ENCODE peak calls at places on chromosomes 6 and 20, in six cellular contexts. One of them, this sample, is unnamed.

GRCh38 chr6:55450007-55450406 is 122.7 kb downstream of the GFRAL start:
- DNase-seq in CD8-positive, alpha-beta memory T cell: no peak
- DNase-seq in NCI-H1105 treated with DMSO at 0.1 percent for 48 hours: no peak
- DNase-seq in aorta: no peak
- DNase-seq in hippocampal formation: no peak
- DNase-seq in ascending aorta: no peak
- DNase-seq in this sample: no peak

GRCh38 chr20:16821211-16822089 is 73.3 kb downstream of the OTOR start:
- DNase-seq in CD8-positive, alpha-beta memory T cell: no peak
- DNase-seq in NCI-H1105 treated with DMSO at 0.1 percent for 48 hours: peak
- DNase-seq in aorta: no peak
- DNase-seq in hippocampal formation: no peak
- DNase-seq in ascending aorta: no peak
- DNase-seq in this sample: no peak

GRCh38 chr6:17212541-17213371 is 68.4 kb upstream of the RBM24 start:
- DNase-seq in CD8-positive, alpha-beta memory T cell: no peak
- DNase-seq in NCI-H1105 treated with DMSO at 0.1 percent for 48 hours: no peak
- DNase-seq in aorta: peak
- DNase-seq in hippocampal formation: peak
- DNase-seq in ascending aorta: no peak
- DNase-seq in this sample: no peak

GRCh38 chr6:139940741-139941712 is 566.6 kb upstream of the CITED2 start:
- DNase-seq in CD8-positive, alpha-beta memory T cell: no peak
- DNase-seq in NCI-H1105 treated with DMSO at 0.1 percent for 48 hours: no peak
- DNase-seq in aorta: no peak
- DNase-seq in hippocampal formation: no peak
- DNase-seq in ascending aorta: no peak
- DNase-seq in this sample: no peak

GRCh38 chr20:50121858-50122271 is 8.9 kb upstream of the UBE2V1 start:
- DNase-seq in CD8-positive, alpha-beta memory T cell: no peak
- DNase-seq in NCI-H1105 treated with DMSO at 0.1 percent for 48 hours: no peak
- DNase-seq in aorta: peak
- DNase-seq in hippocampal formation: no peak
- DNase-seq in ascending aorta: no peak
- DNase-seq in this sample: no peak

GRCh38 chr6:157669747-157670216 is 153.3 kb upstream of the SNX9 start:
- DNase-seq in CD8-positive, alpha-beta memory T cell: no peak
- DNase-seq in NCI-H1105 treated with DMSO at 0.1 percent for 48 hours: no peak
- DNase-seq in aorta: peak
- DNase-seq in hippocampal formation: peak
- DNase-seq in ascending aorta: peak
- DNase-seq in this sample: peak

GRCh38 chr6:168158280-168158979 is 79.4 kb upstream of the FRMD1 start:
- DNase-seq in CD8-positive, alpha-beta memory T cell: no peak
- DNase-seq in NCI-H1105 treated with DMSO at 0.1 percent for 48 hours: peak
- DNase-seq in aorta: no peak
- DNase-seq in hippocampal formation: no peak
- DNase-seq in ascending aorta: no peak
- DNase-seq in this sample: no peak

GRCh38 chr20:50189681-50190250 is 864 bp upstream of the CEBPB start:
- DNase-seq in CD8-positive, alpha-beta memory T cell: peak
- DNase-seq in NCI-H1105 treated with DMSO at 0.1 percent for 48 hours: no peak
- DNase-seq in aorta: no peak
- DNase-seq in hippocampal formation: no peak
- DNase-seq in ascending aorta: no peak
- DNase-seq in this sample: no peak

GRCh38 chr20:24730750-24731149 is 218.3 kb upstream of the CST7 start:
- DNase-seq in CD8-positive, alpha-beta memory T cell: no peak
- DNase-seq in NCI-H1105 treated with DMSO at 0.1 percent for 48 hours: no peak
- DNase-seq in aorta: no peak
- DNase-seq in hippocampal formation: no peak
- DNase-seq in ascending aorta: no peak
- DNase-seq in this sample: no peak

GRCh38 chr20:40317156-40317790 is 371.8 kb downstream of the MAFB start:
- DNase-seq in CD8-positive, alpha-beta memory T cell: no peak
- DNase-seq in NCI-H1105 treated with DMSO at 0.1 percent for 48 hours: no peak
- DNase-seq in aorta: no peak
- DNase-seq in hippocampal formation: no peak
- DNase-seq in ascending aorta: no peak
- DNase-seq in this sample: no peak

GRCh38 chr20:18377896-18378481 is 88.8 kb downstream of the DZANK1 start:
- DNase-seq in CD8-positive, alpha-beta memory T cell: no peak
- DNase-seq in NCI-H1105 treated with DMSO at 0.1 percent for 48 hours: no peak
- DNase-seq in aorta: no peak
- DNase-seq in hippocampal formation: no peak
- DNase-seq in ascending aorta: no peak
- DNase-seq in this sample: no peak

GRCh38 chr20:1946762-1947534 is 46.9 kb downstream of the PDYN start:
- DNase-seq in CD8-positive, alpha-beta memory T cell: no peak
- DNase-seq in NCI-H1105 treated with DMSO at 0.1 percent for 48 hours: peak
- DNase-seq in aorta: peak
- DNase-seq in hippocampal formation: no peak
- DNase-seq in ascending aorta: no peak
- DNase-seq in this sample: no peak

GRCh38 chr20:64035066-64035932 is 683 bp upstream of the C20orf204 start:
- DNase-seq in CD8-positive, alpha-beta memory T cell: peak
- DNase-seq in NCI-H1105 treated with DMSO at 0.1 percent for 48 hours: no peak
- DNase-seq in aorta: no peak
- DNase-seq in hippocampal formation: no peak
- DNase-seq in ascending aorta: no peak
- DNase-seq in this sample: no peak

GRCh38 chr6:145139895-145140294 is 595.4 kb downstream of the EPM2A start:
- DNase-seq in CD8-positive, alpha-beta memory T cell: no peak
- DNase-seq in NCI-H1105 treated with DMSO at 0.1 percent for 48 hours: no peak
- DNase-seq in aorta: no peak
- DNase-seq in hippocampal formation: no peak
- DNase-seq in ascending aorta: no peak
- DNase-seq in this sample: no peak

GRCh38 chr6:112041535-112041934 is 12.4 kb upstream of the CCN6 start:
- DNase-seq in CD8-positive, alpha-beta memory T cell: no peak
- DNase-seq in NCI-H1105 treated with DMSO at 0.1 percent for 48 hours: no peak
- DNase-seq in aorta: no peak
- DNase-seq in hippocampal formation: no peak
- DNase-seq in ascending aorta: no peak
- DNase-seq in this sample: no peak